ENCODE peak calls at places on chromosomes 2 and 18, in four cellular contexts. One of them, this sample, is unnamed.

GRCh38 chr2:110768591-110768990 is 36.2 kb downstream of the ACOXL start:
- DNase-seq in stomach: no peak
- DNase-seq in bronchial epithelial cell: no peak
- DNase-seq in fibroblast of pulmonary artery: no peak
- DNase-seq in this sample: no peak

GRCh38 chr2:15533860-15534480 is 27.2 kb downstream of the NBAS start:
- DNase-seq in fibroblast of pulmonary artery: no peak
- DNase-seq in stomach: no peak
- DNase-seq in bronchial epithelial cell: no peak
- DNase-seq in this sample: no peak

GRCh38 chr2:232537079-232537478 is 2.4 kb upstream of the CHRNG start:
- DNase-seq in bronchial epithelial cell: no peak
- DNase-seq in fibroblast of pulmonary artery: no peak
- DNase-seq in stomach: no peak
- DNase-seq in this sample: no peak

GRCh38 chr2:95331606-95332005 is 34.5 kb downstream of the KCNIP3 start:
- DNase-seq in stomach: no peak
- DNase-seq in bronchial epithelial cell: no peak
- DNase-seq in fibroblast of pulmonary artery: no peak
- DNase-seq in this sample: no peak

GRCh38 chr2:23360571-23361125 is 24.3 kb upstream of the KLHL29 start:
- DNase-seq in stomach: no peak
- DNase-seq in bronchial epithelial cell: no peak
- DNase-seq in fibroblast of pulmonary artery: no peak
- DNase-seq in this sample: no peak

GRCh38 chr2:7868836-7869235 is 813.0 kb upstream of the ID2 start:
- DNase-seq in fibroblast of pulmonary artery: no peak
- DNase-seq in stomach: no peak
- DNase-seq in bronchial epithelial cell: no peak
- DNase-seq in this sample: no peak

GRCh38 chr2:31235504-31235902 is 1.6 kb downstream of the EHD3 start:
- DNase-seq in fibroblast of pulmonary artery: peak; percentile 85
- DNase-seq in bronchial epithelial cell: peak; percentile 64
- DNase-seq in stomach: no peak
- DNase-seq in this sample: peak; percentile 90

GRCh38 chr2:68365087-68365486 is at the start of gene PLEK:
- DNase-seq in stomach: peak; percentile 60
- DNase-seq in bronchial epithelial cell: no peak
- DNase-seq in fibroblast of pulmonary artery: no peak
- DNase-seq in this sample: no peak

GRCh38 chr2:202786792-202787191 is 84.8 kb downstream of the ICA1L start:
- DNase-seq in bronchial epithelial cell: no peak
- DNase-seq in fibroblast of pulmonary artery: no peak
- DNase-seq in stomach: no peak
- DNase-seq in this sample: no peak

GRCh38 chr2:30706534-30707303 is 100.5 kb downstream of the CAPN13 start:
- DNase-seq in stomach: peak; percentile 65
- DNase-seq in fibroblast of pulmonary artery: peak; percentile 65
- DNase-seq in bronchial epithelial cell: peak; percentile 48
- DNase-seq in this sample: peak; percentile 50

GRCh38 chr2:178909507-178909906 is 102.3 kb upstream of the TTN start:
- DNase-seq in fibroblast of pulmonary artery: no peak
- DNase-seq in bronchial epithelial cell: no peak
- DNase-seq in stomach: no peak
- DNase-seq in this sample: no peak
- TF ChIP-seq CTCF in fibroblast of pulmonary artery: no peak
- TF ChIP-seq CTCF in bronchial epithelial cell: no peak
- TF ChIP-seq CTCF in stomach: no peak
- TF ChIP-seq CTCF in this sample: no peak

DNA sequence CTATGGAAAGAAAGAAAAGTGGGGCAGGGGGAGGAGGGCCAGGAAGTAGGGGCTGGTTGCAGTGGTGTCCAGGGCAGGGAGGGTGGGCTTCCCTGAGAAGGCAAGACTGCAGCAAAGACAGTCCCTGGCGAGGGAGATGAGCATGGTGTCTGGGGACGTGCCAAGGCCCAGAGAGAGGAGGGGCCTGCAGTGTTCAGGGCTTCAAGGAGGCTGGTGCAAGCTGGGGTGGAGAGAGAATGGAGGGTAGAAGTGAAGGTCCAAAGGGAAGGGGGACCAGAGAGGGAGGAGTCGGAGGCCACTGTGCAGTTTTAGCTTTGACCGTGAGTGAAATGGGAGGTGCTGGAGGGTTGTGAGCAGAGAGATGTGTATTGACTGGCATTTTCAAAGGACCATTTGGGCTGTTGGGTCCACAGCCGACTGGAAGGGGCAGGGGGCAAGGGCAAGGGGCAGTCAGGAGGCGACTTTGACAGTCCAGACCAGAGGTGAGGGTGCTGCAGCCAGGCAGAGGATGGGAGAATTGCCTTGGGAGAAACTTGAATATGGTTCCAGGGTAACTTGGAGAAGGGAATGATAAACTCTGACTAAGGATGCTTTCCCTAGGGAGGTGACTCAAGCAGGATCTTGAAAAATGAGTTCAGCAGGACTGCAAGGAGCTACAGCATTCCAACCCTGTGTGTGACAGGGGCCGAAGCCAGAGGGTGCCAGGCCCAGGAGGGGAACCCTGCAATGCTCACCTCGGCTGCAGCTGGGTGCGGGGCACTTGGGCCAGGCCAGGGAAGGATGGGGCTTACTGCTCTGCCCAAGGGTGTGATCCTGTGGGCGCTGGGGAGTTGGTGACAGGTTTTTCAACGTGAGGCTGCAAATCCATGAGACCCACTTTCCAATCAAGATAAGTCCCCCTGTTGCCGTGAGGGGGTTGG is 177.1 kb upstream of the HAAO start:
- DNase-seq in fibroblast of pulmonary artery: peak; percentile 81
- DNase-seq in bronchial epithelial cell: peak; percentile 89
- DNase-seq in stomach: no peak
- DNase-seq in this sample: peak; percentile 82
- TF ChIP-seq CTCF in fibroblast of pulmonary artery: no peak
- TF ChIP-seq CTCF in bronchial epithelial cell: no peak
- TF ChIP-seq CTCF in stomach: no peak
- TF ChIP-seq CTCF in this sample: no peak

GRCh38 chr2:46876741-46877384 is 38.7 kb downstream of the MCFD2 start:
- DNase-seq in fibroblast of pulmonary artery: peak; percentile 86
- DNase-seq in bronchial epithelial cell: peak; percentile 78
- DNase-seq in stomach: peak; percentile 37
- DNase-seq in this sample: peak; percentile 88
- TF ChIP-seq CTCF in fibroblast of pulmonary artery: peak; percentile 60
- TF ChIP-seq CTCF in bronchial epithelial cell: peak; percentile 47
- TF ChIP-seq CTCF in stomach: peak; percentile 51
- TF ChIP-seq CTCF in this sample: peak; percentile 58

GRCh38 chr2:240968731-240969624 is 29.4 kb upstream of the SNED1 start:
- DNase-seq in stomach: no peak
- DNase-seq in fibroblast of pulmonary artery: no peak
- DNase-seq in bronchial epithelial cell: no peak
- DNase-seq in this sample: no peak
- TF ChIP-seq CTCF in stomach: no peak
- TF ChIP-seq CTCF in fibroblast of pulmonary artery: no peak
- TF ChIP-seq CTCF in bronchial epithelial cell: no peak
- TF ChIP-seq CTCF in this sample: no peak

GRCh38 chr2:151776367-151776766 is 42.1 kb upstream of the NEB start:
- DNase-seq in stomach: no peak
- DNase-seq in fibroblast of pulmonary artery: no peak
- DNase-seq in bronchial epithelial cell: no peak
- DNase-seq in this sample: no peak

GRCh38 chr2:151775057-151775740 is 40.9 kb upstream of the NEB start:
- DNase-seq in bronchial epithelial cell: no peak
- DNase-seq in fibroblast of pulmonary artery: peak; percentile 44
- DNase-seq in stomach: no peak
- DNase-seq in this sample: peak; percentile 14

GRCh38 chr2:151774506-151774905 is 40.2 kb upstream of the NEB start:
- DNase-seq in bronchial epithelial cell: peak; percentile 78
- DNase-seq in stomach: no peak
- DNase-seq in fibroblast of pulmonary artery: peak; percentile 72
- DNase-seq in this sample: peak; percentile 78

GRCh38 chr2:151777911-151778310 is 43.6 kb upstream of the NEB start:
- DNase-seq in fibroblast of pulmonary artery: no peak
- DNase-seq in bronchial epithelial cell: no peak
- DNase-seq in stomach: no peak
- DNase-seq in this sample: peak; percentile 18

GRCh38 chr2:151777487-151777886 is 43.2 kb upstream of the NEB start:
- DNase-seq in stomach: no peak
- DNase-seq in fibroblast of pulmonary artery: no peak
- DNase-seq in bronchial epithelial cell: no peak
- DNase-seq in this sample: no peak
- TF ChIP-seq CTCF in stomach: no peak
- TF ChIP-seq CTCF in fibroblast of pulmonary artery: no peak
- TF ChIP-seq CTCF in bronchial epithelial cell: no peak
- TF ChIP-seq CTCF in this sample: peak; percentile 9

GRCh38 chr18:8883409-8883668 is 178.0 kb downstream of the MTCL1 start:
- DNase-seq in stomach: no peak
- DNase-seq in fibroblast of pulmonary artery: no peak
- DNase-seq in bronchial epithelial cell: no peak
- DNase-seq in this sample: no peak

GRCh38 chr18:8881103-8881502 is 175.7 kb downstream of the MTCL1 start:
- DNase-seq in bronchial epithelial cell: no peak
- DNase-seq in stomach: no peak
- DNase-seq in fibroblast of pulmonary artery: no peak
- DNase-seq in this sample: no peak

GRCh38 chr18:8876887-8877286 is 171.5 kb downstream of the MTCL1 start:
- DNase-seq in stomach: no peak
- DNase-seq in bronchial epithelial cell: peak; percentile 72
- DNase-seq in fibroblast of pulmonary artery: no peak
- DNase-seq in this sample: no peak

DNA sequence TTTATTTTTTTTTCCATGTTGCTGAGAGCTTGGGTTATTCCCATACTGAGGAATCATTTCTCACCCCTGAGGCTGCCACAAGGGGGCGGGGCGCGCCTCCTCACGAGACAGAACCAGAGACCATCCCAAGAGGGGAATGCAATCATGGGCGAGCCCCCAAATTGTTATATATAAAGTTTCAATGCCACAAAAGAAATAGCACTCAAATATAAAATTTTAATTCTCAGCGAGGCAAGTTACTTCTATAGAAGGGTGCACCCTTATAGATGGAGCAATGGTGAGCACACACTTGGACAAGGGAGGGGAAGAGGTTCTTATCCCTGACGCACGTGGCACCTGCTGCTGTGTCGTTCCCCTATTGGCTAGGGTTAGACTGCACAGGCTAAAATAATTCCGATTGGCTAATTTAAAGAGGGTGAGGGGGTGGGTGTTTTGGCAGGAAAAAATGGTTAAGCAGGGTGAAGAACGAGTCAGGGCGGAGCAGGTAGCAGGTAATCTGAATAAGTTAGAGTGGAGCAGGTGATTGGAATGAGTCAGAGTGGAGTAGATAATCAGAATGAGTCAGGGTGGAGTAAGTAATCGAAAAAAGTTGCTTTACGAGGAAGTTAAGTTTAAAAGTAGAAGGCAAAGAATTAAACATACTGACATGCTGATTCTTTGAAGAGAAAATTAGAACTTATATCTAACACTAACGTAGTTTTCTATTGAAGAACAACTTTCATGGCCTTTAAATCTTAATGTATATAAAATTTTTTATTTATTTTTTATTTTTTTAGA is 177.5 kb downstream of the MTCL1 start:
- DNase-seq in stomach: no peak
- DNase-seq in bronchial epithelial cell: peak; percentile 74
- DNase-seq in fibroblast of pulmonary artery: no peak
- DNase-seq in this sample: no peak
- TF ChIP-seq CTCF in stomach: no peak
- TF ChIP-seq CTCF in bronchial epithelial cell: no peak
- TF ChIP-seq CTCF in fibroblast of pulmonary artery: peak; percentile 10
- TF ChIP-seq CTCF in this sample: peak; percentile 13

GRCh38 chr18:42028232-42028832 is 73.3 kb downstream of the PIK3C3 start:
- DNase-seq in stomach: no peak
- DNase-seq in fibroblast of pulmonary artery: peak; percentile 59
- DNase-seq in bronchial epithelial cell: peak; percentile 25
- DNase-seq in this sample: peak; percentile 45

GRCh38 chr18:42029100-42029499 is 74.1 kb downstream of the PIK3C3 start:
- DNase-seq in bronchial epithelial cell: no peak
- DNase-seq in fibroblast of pulmonary artery: no peak
- DNase-seq in stomach: no peak
- DNase-seq in this sample: no peak

GRCh38 chr18:42033137-42033810 is 78.2 kb downstream of the PIK3C3 start:
- DNase-seq in fibroblast of pulmonary artery: no peak
- DNase-seq in stomach: no peak
- DNase-seq in bronchial epithelial cell: no peak
- DNase-seq in this sample: no peak

GRCh38 chr18:42032447-42032846 is 77.4 kb downstream of the PIK3C3 start:
- DNase-seq in fibroblast of pulmonary artery: no peak
- DNase-seq in bronchial epithelial cell: no peak
- DNase-seq in stomach: no peak
- DNase-seq in this sample: no peak

GRCh38 chr18:42030586-42031182 is 75.7 kb downstream of the PIK3C3 start:
- DNase-seq in bronchial epithelial cell: peak; percentile 22
- DNase-seq in fibroblast of pulmonary artery: peak; percentile 44
- DNase-seq in stomach: no peak
- DNase-seq in this sample: peak; percentile 18
- TF ChIP-seq CTCF in bronchial epithelial cell: peak; percentile 63
- TF ChIP-seq CTCF in fibroblast of pulmonary artery: peak; percentile 85
- TF ChIP-seq CTCF in stomach: peak; percentile 17
- TF ChIP-seq CTCF in this sample: peak; percentile 87

This sample was measured in astrocyte of the spinal cord.